ENCODE peak calls at places on chromosome 13, in four cellular contexts. One of them, this sample, is unnamed.

GRCh38 chr13:86882107-86882506 is 789.1 kb upstream of the SLITRK5 start:
- DNase-seq in H9: peak
- DNase-seq in cardiac fibroblast: no peak
- DNase-seq in EH: no peak
- DNase-seq in this sample: no peak

GRCh38 chr13:99380921-99381645 is 73.9 kb upstream of the GPR183 start:
- DNase-seq in H9: no peak
- DNase-seq in cardiac fibroblast: no peak
- DNase-seq in EH: no peak
- DNase-seq in this sample: no peak

GRCh38 chr13:99311748-99312492 is 4.7 kb upstream of the GPR183 start:
- DNase-seq in EH: no peak
- DNase-seq in H9: no peak
- DNase-seq in cardiac fibroblast: no peak
- DNase-seq in this sample: no peak

GRCh38 chr13:91302070-91302469 is 45.4 kb upstream of the MIR17HG start:
- DNase-seq in cardiac fibroblast: no peak
- DNase-seq in H9: no peak
- DNase-seq in EH: no peak
- DNase-seq in this sample: no peak

GRCh38 chr13:33228645-33229445 is 56.7 kb downstream of the STARD13 start:
- DNase-seq in H9: no peak
- DNase-seq in EH: peak
- DNase-seq in cardiac fibroblast: peak
- DNase-seq in this sample: peak

GRCh38 chr13:109737606-109738005 is 48.8 kb downstream of the IRS2 start:
- DNase-seq in H9: no peak
- DNase-seq in cardiac fibroblast: peak
- DNase-seq in EH: peak
- DNase-seq in this sample: no peak

GRCh38 chr13:66216723-66217122 is 1013.4 kb downstream of the PCDH9 start:
- DNase-seq in H9: no peak
- DNase-seq in cardiac fibroblast: peak
- DNase-seq in EH: no peak
- DNase-seq in this sample: no peak

GRCh38 chr13:40095695-40096356 is 440.4 kb downstream of the COG6 start:
- DNase-seq in H9: no peak
- DNase-seq in EH: no peak
- DNase-seq in cardiac fibroblast: no peak
- DNase-seq in this sample: no peak

GRCh38 chr13:19726611-19727010 is 56.1 kb downstream of the PSPC1 start:
- DNase-seq in EH: peak
- DNase-seq in cardiac fibroblast: peak
- DNase-seq in H9: no peak
- DNase-seq in this sample: no peak

GRCh38 chr13:45786293-45786920 is 65.1 kb downstream of the SIAH3 start:
- DNase-seq in EH: no peak
- DNase-seq in H9: no peak
- DNase-seq in cardiac fibroblast: no peak
- DNase-seq in this sample: no peak

GRCh38 chr13:113058129-113058987 is 47.2 kb upstream of the F7 start:
- DNase-seq in H9: no peak
- DNase-seq in EH: no peak
- DNase-seq in cardiac fibroblast: no peak
- DNase-seq in this sample: no peak

GRCh38 chr13:20775961-20776360 is 2.2 kb upstream of the EEF1AKMT1 start:
- DNase-seq in H9: no peak
- DNase-seq in cardiac fibroblast: no peak
- DNase-seq in EH: no peak
- DNase-seq in this sample: no peak

GRCh38 chr13:75788494-75788991 is 152.4 kb downstream of the LMO7 start:
- DNase-seq in H9: no peak
- DNase-seq in EH: peak
- DNase-seq in cardiac fibroblast: peak
- DNase-seq in this sample: peak

GRCh38 chr13:40581277-40581579 is 85.2 kb downstream of the FOXO1 start:
- DNase-seq in cardiac fibroblast: no peak
- DNase-seq in H9: no peak
- DNase-seq in EH: no peak
- DNase-seq in this sample: peak

GRCh38 chr13:74886496-74886895 is 595.5 kb downstream of the TBC1D4 start:
- DNase-seq in cardiac fibroblast: peak
- DNase-seq in EH: no peak
- DNase-seq in H9: no peak
- DNase-seq in this sample: no peak

GRCh38 chr13:103883698-103884097 is 817.5 kb upstream of the SLC10A2 start:
- DNase-seq in H9: no peak
- DNase-seq in EH: no peak
- DNase-seq in cardiac fibroblast: peak
- DNase-seq in this sample: no peak

GRCh38 chr13:49749852-49750251 is 42.6 kb downstream of the KPNA3 start:
- DNase-seq in cardiac fibroblast: peak
- DNase-seq in H9: no peak
- DNase-seq in EH: peak
- DNase-seq in this sample: no peak

GRCh38 chr13:112897956-112898785 is 70.8 kb upstream of the MCF2L start:
- DNase-seq in H9: no peak
- DNase-seq in EH: no peak
- DNase-seq in cardiac fibroblast: no peak
- DNase-seq in this sample: no peak

GRCh38 chr13:58712191-58712590 is 1080.6 kb downstream of the PCDH17 start:
- DNase-seq in H9: peak
- DNase-seq in cardiac fibroblast: no peak
- DNase-seq in EH: no peak
- DNase-seq in this sample: no peak

GRCh38 chr13:22278336-22278929 is 607.6 kb downstream of the FGF9 start:
- DNase-seq in H9: peak
- DNase-seq in EH: peak
- DNase-seq in cardiac fibroblast: no peak
- DNase-seq in this sample: no peak

GRCh38 chr13:98326274-98326673 is 149.2 kb upstream of the RNF113B start:
- DNase-seq in H9: no peak
- DNase-seq in cardiac fibroblast: no peak
- DNase-seq in EH: no peak
- DNase-seq in this sample: no peak

GRCh38 chr13:37910790-37911189 is 41.2 kb upstream of the TRPC4 start:
- DNase-seq in cardiac fibroblast: no peak
- DNase-seq in H9: no peak
- DNase-seq in EH: no peak
- DNase-seq in this sample: no peak

GRCh38 chr13:97394542-97394941 is 39.4 kb upstream of the RAP2A start:
- DNase-seq in cardiac fibroblast: no peak
- DNase-seq in H9: no peak
- DNase-seq in EH: no peak
- DNase-seq in this sample: no peak

GRCh38 chr13:110520431-110521295 is 40.9 kb downstream of the RAB20 start:
- DNase-seq in EH: no peak
- DNase-seq in cardiac fibroblast: peak
- DNase-seq in H9: no peak
- DNase-seq in this sample: no peak

GRCh38 chr13:100490692-100491091 is 97.9 kb downstream of the GGACT start:
- DNase-seq in H9: peak
- DNase-seq in cardiac fibroblast: no peak
- DNase-seq in EH: no peak
- DNase-seq in this sample: no peak

GRCh38 chr13:39956036-39956435 is 300.6 kb downstream of the COG6 start:
- DNase-seq in H9: no peak
- DNase-seq in EH: no peak
- DNase-seq in cardiac fibroblast: no peak
- DNase-seq in this sample: no peak

GRCh38 chr13:37453246-37453645 is 145.3 kb downstream of the POSTN start:
- DNase-seq in EH: no peak
- DNase-seq in H9: no peak
- DNase-seq in cardiac fibroblast: peak
- DNase-seq in this sample: no peak

GRCh38 chr13:20118268-20119140 is 42.3 kb downstream of the GJA3 start:
- DNase-seq in H9: peak
- DNase-seq in EH: peak
- DNase-seq in cardiac fibroblast: peak
- DNase-seq in this sample: peak

GRCh38 chr13:112850273-112850672 is 118.7 kb upstream of the MCF2L start:
- DNase-seq in cardiac fibroblast: no peak
- DNase-seq in H9: no peak
- DNase-seq in EH: no peak
- DNase-seq in this sample: no peak

GRCh38 chr13:63408227-63409202 is 1992.9 kb upstream of the PCDH20 start:
- DNase-seq in EH: peak
- DNase-seq in H9: no peak
- DNase-seq in cardiac fibroblast: no peak
- DNase-seq in this sample: no peak

GRCh38 chr13:60716296-60716695 is 319.3 kb downstream of the TDRD3 start:
- DNase-seq in H9: no peak
- DNase-seq in EH: no peak
- DNase-seq in cardiac fibroblast: no peak
- DNase-seq in this sample: no peak

GRCh38 chr13:104487006-104487405 is 1420.8 kb upstream of the SLC10A2 start:
- DNase-seq in cardiac fibroblast: no peak
- DNase-seq in H9: no peak
- DNase-seq in EH: no peak
- DNase-seq in this sample: peak

GRCh38 chr13:21022056-21022693 is 39.2 kb downstream of the LATS2 start:
- DNase-seq in H9: no peak
- DNase-seq in EH: no peak
- DNase-seq in cardiac fibroblast: no peak
- DNase-seq in this sample: no peak

GRCh38 chr13:112991611-112992010 is 22.6 kb downstream of the MCF2L start:
- DNase-seq in EH: no peak
- DNase-seq in cardiac fibroblast: no peak
- DNase-seq in H9: no peak
- DNase-seq in this sample: no peak

GRCh38 chr13:47594833-47595232 is 406.2 kb downstream of the SUCLA2 start:
- DNase-seq in EH: peak
- DNase-seq in H9: peak
- DNase-seq in cardiac fibroblast: peak
- DNase-seq in this sample: no peak

GRCh38 chr13:57629821-57630235 is 1.7 kb upstream of the PCDH17 start:
- DNase-seq in H9: peak
- DNase-seq in cardiac fibroblast: peak
- DNase-seq in EH: peak
- DNase-seq in this sample: peak

GRCh38 chr13:99374994-99375805 is 68.0 kb upstream of the GPR183 start:
- DNase-seq in H9: no peak
- DNase-seq in cardiac fibroblast: no peak
- DNase-seq in EH: no peak
- DNase-seq in this sample: no peak

This sample was measured in endothelial cell of umbilical vein.